ENCODE peak calls at places on chromosome 21, in eight cellular contexts. One of them, this sample, is unnamed.

GRCh38 chr21:28447453-28447852 is 545.2 kb downstream of the LTN1 start:
- DNase-seq in A673: no peak
- DNase-seq in HCT116: no peak
- DNase-seq in K562: no peak
- DNase-seq in neural progenitor cell: no peak
- DNase-seq in mammary epithelial cell: peak; percentile 44
- DNase-seq in HepG2: no peak
- DNase-seq in fibroblast of lung: peak; percentile 68
- DNase-seq in this sample: no peak

GRCh38 chr21:31157756-31158155 is 119.5 kb upstream of the KRTAP19-8 start:
- DNase-seq in HepG2: no peak
- DNase-seq in neural progenitor cell: no peak
- DNase-seq in mammary epithelial cell: no peak
- DNase-seq in K562: no peak
- DNase-seq in fibroblast of lung: peak; percentile 30
- DNase-seq in A673: no peak
- DNase-seq in HCT116: no peak
- DNase-seq in this sample: no peak

GRCh38 chr21:15978158-15978805 is 248.5 kb downstream of the USP25 start:
- DNase-seq in A673: no peak
- DNase-seq in HCT116: no peak
- DNase-seq in fibroblast of lung: peak; percentile 95
- DNase-seq in neural progenitor cell: no peak
- DNase-seq in HepG2: no peak
- DNase-seq in K562: no peak
- DNase-seq in mammary epithelial cell: peak; percentile 9
- DNase-seq in this sample: no peak

GRCh38 chr21:33069994-33070811 is at the start of gene OLIG1:
- DNase-seq in HCT116: no peak
- DNase-seq in HepG2: no peak
- DNase-seq in mammary epithelial cell: peak; percentile 32
- DNase-seq in A673: peak; percentile 17
- DNase-seq in fibroblast of lung: peak; percentile 44
- DNase-seq in neural progenitor cell: peak; percentile 83
- DNase-seq in K562: no peak
- DNase-seq in this sample: peak; percentile 56

GRCh38 chr21:45906196-45906805 is 75.3 kb upstream of the COL6A1 start:
- DNase-seq in fibroblast of lung: no peak
- DNase-seq in neural progenitor cell: no peak
- DNase-seq in A673: no peak
- DNase-seq in mammary epithelial cell: no peak
- DNase-seq in HepG2: no peak
- DNase-seq in K562: no peak
- DNase-seq in HCT116: no peak
- DNase-seq in this sample: no peak

GRCh38 chr21:45161039-45161945 is 86.9 kb downstream of the ADARB1 start:
- DNase-seq in mammary epithelial cell: no peak
- DNase-seq in neural progenitor cell: peak; percentile 58
- DNase-seq in K562: no peak
- DNase-seq in HepG2: no peak
- DNase-seq in HCT116: no peak
- DNase-seq in A673: no peak
- DNase-seq in fibroblast of lung: no peak
- DNase-seq in this sample: no peak

GRCh38 chr21:32253215-32253641 is 25.6 kb downstream of the MIS18A start:
- DNase-seq in A673: no peak
- DNase-seq in K562: no peak
- DNase-seq in HCT116: no peak
- DNase-seq in mammary epithelial cell: no peak
- DNase-seq in HepG2: no peak
- DNase-seq in neural progenitor cell: no peak
- DNase-seq in fibroblast of lung: peak; percentile 75
- DNase-seq in this sample: no peak

GRCh38 chr21:33314096-33314495 is 10.7 kb upstream of the IFNAR1 start:
- DNase-seq in fibroblast of lung: peak; percentile 93
- DNase-seq in HepG2: no peak
- DNase-seq in HCT116: no peak
- DNase-seq in neural progenitor cell: no peak
- DNase-seq in K562: no peak
- DNase-seq in mammary epithelial cell: peak; percentile 29
- DNase-seq in A673: no peak
- DNase-seq in this sample: no peak

GRCh38 chr21:46217511-46218196 is 10.9 kb downstream of the LSS start:
- DNase-seq in A673: no peak
- DNase-seq in fibroblast of lung: no peak
- DNase-seq in K562: no peak
- DNase-seq in HepG2: no peak
- DNase-seq in neural progenitor cell: no peak
- DNase-seq in HCT116: no peak
- DNase-seq in mammary epithelial cell: no peak
- DNase-seq in this sample: no peak

GRCh38 chr21:46128106-46128982 is 27.0 kb downstream of the FTCD start:
- DNase-seq in neural progenitor cell: peak; percentile 38
- DNase-seq in HepG2: no peak
- DNase-seq in K562: no peak
- DNase-seq in fibroblast of lung: no peak
- DNase-seq in A673: no peak
- DNase-seq in mammary epithelial cell: no peak
- DNase-seq in HCT116: no peak
- DNase-seq in this sample: no peak

GRCh38 chr21:9760398-9761074 is 760.8 kb upstream of the TPTE start:
- DNase-seq in K562: no peak
- DNase-seq in HepG2: no peak
- DNase-seq in HCT116: no peak
- DNase-seq in neural progenitor cell: no peak
- DNase-seq in A673: no peak
- DNase-seq in mammary epithelial cell: no peak
- DNase-seq in fibroblast of lung: no peak
- DNase-seq in this sample: no peak
- H3K27ac ChIP-seq in K562: no peak overlapping the region
- H3K27ac ChIP-seq in HepG2: no peak overlapping the region
- H3K27ac ChIP-seq in HCT116: no peak overlapping the region
- H3K27ac ChIP-seq in neural progenitor cell: no peak overlapping the region
- H3K27ac ChIP-seq in A673: no peak overlapping the region
- H3K27ac ChIP-seq in mammary epithelial cell: no peak overlapping the region
- H3K27ac ChIP-seq in fibroblast of lung: no peak overlapping the region
- H3K27ac ChIP-seq in this sample: no peak overlapping the region

GRCh38 chr21:25801217-25802015 is 66.6 kb downstream of the GABPA start:
- DNase-seq in mammary epithelial cell: peak; percentile 59
- DNase-seq in fibroblast of lung: peak; percentile 60
- DNase-seq in HepG2: peak; percentile 86
- DNase-seq in neural progenitor cell: peak; percentile 93
- DNase-seq in A673: peak; percentile 95
- DNase-seq in K562: peak; percentile 87
- DNase-seq in HCT116: peak; percentile 89
- DNase-seq in this sample: peak; percentile 89
- TF ChIP-seq EZH2 in mammary epithelial cell: no peak
- TF ChIP-seq EZH2 in fibroblast of lung: no peak
- TF ChIP-seq EZH2 in HepG2: no peak
- TF ChIP-seq EZH2 in neural progenitor cell: no peak
- TF ChIP-seq EZH2 in A673: no peak
- TF ChIP-seq EZH2 in K562: no peak
- TF ChIP-seq EZH2 in HCT116: no peak
- TF ChIP-seq EZH2 in this sample: no peak

GRCh38 chr21:43933680-43934079 is 68.7 kb downstream of the AGPAT3 start:
- DNase-seq in HCT116: no peak
- DNase-seq in neural progenitor cell: no peak
- DNase-seq in A673: no peak
- DNase-seq in K562: no peak
- DNase-seq in fibroblast of lung: no peak
- DNase-seq in mammary epithelial cell: no peak
- DNase-seq in HepG2: no peak
- DNase-seq in this sample: no peak

GRCh38 chr21:43930848-43931384 is 65.9 kb downstream of the AGPAT3 start:
- DNase-seq in HCT116: no peak
- DNase-seq in fibroblast of lung: no peak
- DNase-seq in mammary epithelial cell: no peak
- DNase-seq in neural progenitor cell: no peak
- DNase-seq in K562: no peak
- DNase-seq in A673: no peak
- DNase-seq in HepG2: no peak
- DNase-seq in this sample: no peak

GRCh38 chr21:43933146-43933673 is 68.2 kb downstream of the AGPAT3 start:
- DNase-seq in mammary epithelial cell: no peak
- DNase-seq in HCT116: no peak
- DNase-seq in HepG2: no peak
- DNase-seq in K562: no peak
- DNase-seq in fibroblast of lung: no peak
- DNase-seq in A673: no peak
- DNase-seq in neural progenitor cell: no peak
- DNase-seq in this sample: no peak

GRCh38 chr21:43931454-43931853 is 66.4 kb downstream of the AGPAT3 start:
- DNase-seq in A673: no peak
- DNase-seq in neural progenitor cell: no peak
- DNase-seq in mammary epithelial cell: no peak
- DNase-seq in HepG2: no peak
- DNase-seq in fibroblast of lung: no peak
- DNase-seq in HCT116: no peak
- DNase-seq in K562: no peak
- DNase-seq in this sample: no peak

GRCh38 chr21:43932005-43932404 is 67.0 kb downstream of the AGPAT3 start:
- DNase-seq in K562: no peak
- DNase-seq in A673: no peak
- DNase-seq in HepG2: no peak
- DNase-seq in HCT116: no peak
- DNase-seq in fibroblast of lung: no peak
- DNase-seq in mammary epithelial cell: no peak
- DNase-seq in neural progenitor cell: no peak
- DNase-seq in this sample: no peak
- H3K4me1 ChIP-seq in K562: peaks cover 9% of the 10 kb centered on the region
- H3K4me1 ChIP-seq in A673: no peaks in the 10 kb centered on the region
- H3K4me1 ChIP-seq in HepG2: peaks cover 11% of the 10 kb centered on the region
- H3K4me1 ChIP-seq in HCT116: no peaks in the 10 kb centered on the region
- H3K4me1 ChIP-seq in fibroblast of lung: no peaks in the 10 kb centered on the region
- H3K4me1 ChIP-seq in mammary epithelial cell: no peaks in the 10 kb centered on the region
- H3K4me1 ChIP-seq in neural progenitor cell: no peaks in the 10 kb centered on the region
- H3K4me1 ChIP-seq in this sample: no peaks in the 10 kb centered on the region

GRCh38 chr21:41418956-41419680 is 6.9 kb upstream of the MX1 start:
- DNase-seq in neural progenitor cell: no peak
- DNase-seq in mammary epithelial cell: no peak
- DNase-seq in fibroblast of lung: no peak
- DNase-seq in HCT116: no peak
- DNase-seq in K562: no peak
- DNase-seq in HepG2: no peak
- DNase-seq in A673: no peak
- DNase-seq in this sample: no peak
- H3K27ac ChIP-seq in neural progenitor cell: no peak overlapping the region
- H3K27ac ChIP-seq in mammary epithelial cell: no peak overlapping the region
- H3K27ac ChIP-seq in fibroblast of lung: no peak overlapping the region
- H3K27ac ChIP-seq in HCT116: no peak overlapping the region
- H3K27ac ChIP-seq in K562: no peak overlapping the region
- H3K27ac ChIP-seq in HepG2: no peak overlapping the region
- H3K27ac ChIP-seq in A673: no peak overlapping the region
- H3K27ac ChIP-seq in this sample: no peak overlapping the region